ENCODE peak calls at places on chromosome 6, in six cellular contexts. B is tibial artery, O is neural progenitor cell, G is lower lobe of right lung, S is IMR-90, R is AG10803. Z is an unnamed sample.

GRCh38 chr6:134287863-134288537 is 29.9 kb downstream of the SGK1 start:
- DNase-seq in B (no peak), O (no peak), G (no peak), S (peak; percentile 74), R (no peak), Z (no peak)

GRCh38 chr6:87702589-87702945 is 534 bp upstream of the AKIRIN2 start:
- DNase-seq in B (no peak), O (peak; percentile 84), G (no peak), S (peak; percentile 76), R (peak; percentile 59), Z (no peak)

GRCh38 chr6:139473239-139473701 is 98.8 kb upstream of the CITED2 start:
- DNase-seq in B (no peak), O (peak; percentile 57), G (no peak), S (no peak), R (peak; percentile 20), Z (no peak)

GRCh38 chr6:141610741-141611140 is 522.0 kb upstream of the GJE1 start:
- DNase-seq in B (no peak), O (peak; percentile 13), G (peak; percentile 17), S (peak; percentile 51), R (peak; percentile 18), Z (no peak)

GRCh38 chr6:125787791-125788190 is 3.0 kb upstream of the NCOA7 start:
- DNase-seq in B (no peak), O (no peak), G (no peak), S (peak; percentile 54), R (peak; percentile 39), Z (no peak)

GRCh38 chr6:100426241-100426640 is 38.5 kb downstream of the SIM1 start:
- DNase-seq in B (no peak), O (no peak), G (no peak), S (no peak), R (peak; percentile 42), Z (no peak)

GRCh38 chr6:169417101-169417500 is 163.5 kb upstream of the THBS2 start:
- DNase-seq in B (no peak), O (no peak), G (no peak), S (no peak), R (no peak), Z (no peak)

GRCh38 chr6:162621246-162621645 is 106.3 kb downstream of the PRKN start:
- DNase-seq in B (no peak), O (peak; percentile 33), G (no peak), S (no peak), R (no peak), Z (no peak)

GRCh38 chr6:109296305-109296915 is 85.9 kb downstream of the CD164 start:
- DNase-seq in B (no peak), O (no peak), G (no peak), S (no peak), R (no peak), Z (no peak)

GRCh38 chr6:82057846-82058554 is 189.5 kb downstream of the IBTK start:
- DNase-seq in B (no peak), O (no peak), G (no peak), S (peak; percentile 57), R (peak; percentile 94), Z (no peak)

GRCh38 chr6:132161283-132161682 is 210.1 kb upstream of the CCN2 start:
- DNase-seq in B (no peak), O (peak; percentile 50), G (no peak), S (peak; percentile 80), R (peak; percentile 68), Z (no peak)

DNA sequence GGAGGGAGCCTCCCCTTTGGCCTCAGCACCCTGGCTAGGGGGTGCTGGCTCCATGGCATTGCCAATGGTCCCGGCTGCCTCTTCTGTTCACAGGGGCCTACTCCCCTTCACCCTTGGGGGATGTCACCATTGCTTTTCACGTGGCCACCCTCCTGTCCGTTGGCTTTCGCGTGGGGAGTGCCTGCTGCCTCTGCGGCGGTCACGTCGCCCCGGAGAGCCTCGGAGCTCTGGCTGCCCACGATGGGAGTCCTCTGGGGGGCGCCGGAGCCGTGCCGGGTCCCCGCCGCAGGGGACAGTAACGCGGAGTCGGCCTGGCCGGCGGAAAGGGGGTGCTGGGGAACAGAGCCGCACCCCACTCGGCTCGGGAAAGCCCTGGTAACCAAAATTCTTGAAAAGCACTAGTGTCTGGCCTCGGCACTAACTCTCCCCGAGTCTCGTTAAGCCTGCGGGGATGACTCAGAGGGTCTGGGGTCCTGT is 661 bp upstream of the HEBP2 start:
- DNase-seq in B (peak; percentile 74), O (peak; percentile 47), G (peak; percentile 65), S (no peak), R (no peak), Z (no peak)
- TF ChIP-seq CTCF in B (no peak), O (peak; percentile 31), G (peak; percentile 34), S (peak; percentile 26), R (peak; percentile 9), Z (no peak)

GRCh38 chr6:43645613-43645964 is 753 bp downstream of the RSPH9 start:
- DNase-seq in B (no peak), O (no peak), G (no peak), S (no peak), R (no peak), Z (no peak)

GRCh38 chr6:43648248-43648647 is 3.4 kb downstream of the RSPH9 start:
- DNase-seq in B (no peak), O (no peak), G (no peak), S (no peak), R (no peak), Z (no peak)

GRCh38 chr6:43647613-43648012 is 2.8 kb downstream of the RSPH9 start:
- DNase-seq in B (no peak), O (no peak), G (no peak), S (no peak), R (no peak), Z (no peak)

GRCh38 chr6:43639984-43640800 is 4.6 kb downstream of the MAD2L1BP start:
- DNase-seq in B (no peak), O (no peak), G (no peak), S (no peak), R (no peak), Z (no peak)

DNA sequence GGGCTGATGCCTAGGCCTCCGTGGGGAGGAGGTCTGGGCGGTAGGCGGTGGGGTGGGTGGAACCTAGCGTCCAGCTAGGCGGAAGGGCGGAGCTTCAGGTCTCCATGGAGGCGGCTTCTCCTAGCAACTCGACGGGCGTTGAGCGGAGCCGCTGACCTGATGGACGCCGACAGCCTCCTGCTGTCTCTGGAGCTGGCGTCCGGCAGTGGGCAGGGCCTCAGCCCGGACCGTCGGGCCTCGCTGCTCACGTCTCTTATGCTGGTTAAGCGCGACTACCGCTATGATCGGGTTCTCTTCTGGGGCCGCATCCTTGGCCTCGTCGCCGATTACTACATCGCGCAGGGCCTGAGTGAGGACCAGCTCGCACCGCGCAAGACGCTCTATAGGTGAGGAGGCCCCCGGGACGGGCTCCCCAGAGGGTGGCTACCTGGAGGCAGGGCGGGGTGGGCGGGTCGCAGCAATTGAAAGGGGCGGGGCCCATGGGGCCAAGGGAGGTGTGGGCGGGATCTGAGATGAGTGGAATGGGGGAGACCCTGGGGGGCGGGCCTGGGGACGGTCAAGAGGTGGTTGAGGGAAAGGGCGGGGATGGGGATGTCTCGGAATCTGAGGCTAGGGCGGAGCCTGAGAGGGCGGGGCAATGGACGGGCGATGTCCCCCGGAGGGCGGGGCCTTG is at the start of gene RSPH9:
- DNase-seq in B (peak; percentile 76), O (peak; percentile 97), G (peak; percentile 84), S (peak; percentile 44), R (peak; percentile 39), Z (no peak)
- H3K4me3 ChIP-seq in B (peak within 1 kb of the TSS; percentile 48), O (peak within 1 kb of the TSS; percentile 58), G (peak within 1 kb of the TSS; percentile 61), S (peak within 1 kb of the TSS; percentile 44), R (peak within 1 kb of the TSS; percentile 64), Z (peak within 1 kb of the TSS; percentile 30)

GRCh38 chr6:89122625-89123024 is 4.8 kb upstream of the SRSF12 start:
- DNase-seq in B (no peak), O (peak; percentile 38), G (no peak), S (peak; percentile 52), R (peak; percentile 23), Z (no peak)
- TF ChIP-seq CTCF in B (peak; percentile 61), O (peak; percentile 61), G (peak; percentile 15), S (peak; percentile 67), R (peak; percentile 55), Z (peak; percentile 49)

GRCh38 chr6:144266091-144266649 is 19.0 kb upstream of the UTRN start:
- DNase-seq in B (peak; percentile 80), O (peak; percentile 71), G (peak; percentile 60), S (peak; percentile 76), R (peak; percentile 79), Z (no peak)
- H3K4me3 ChIP-seq in B (no peak overlapping the region), O (peak overlapping the region; percentile 32), G (no peak overlapping the region), S (no peak overlapping the region), R (peak overlapping the region; percentile 10), Z (no peak overlapping the region)

GRCh38 chr6:33812669-33813068 is 8.9 kb upstream of the MLN start:
- DNase-seq in B (no peak), O (peak; percentile 94), G (peak; percentile 56), S (peak; percentile 55), R (peak; percentile 31), Z (no peak)
- TF ChIP-seq CTCF in B (no peak), O (peak; percentile 54), G (peak; percentile 20), S (peak; percentile 42), R (peak; percentile 45), Z (peak; percentile 36)

GRCh38 chr6:6002005-6002808 is 4.5 kb downstream of the NRN1 start:
- DNase-seq in B (no peak), O (peak; percentile 68), G (no peak), S (no peak), R (no peak), Z (no peak)

GRCh38 chr6:6001443-6001842 is 5.3 kb downstream of the NRN1 start:
- DNase-seq in B (no peak), O (no peak), G (no peak), S (no peak), R (no peak), Z (no peak)

GRCh38 chr6:5998741-5999687 is 7.7 kb downstream of the NRN1 start:
- DNase-seq in B (no peak), O (peak; percentile 75), G (no peak), S (no peak), R (peak; percentile 50), Z (no peak)

GRCh38 chr6:5998236-5998635 is 8.5 kb downstream of the NRN1 start:
- DNase-seq in B (no peak), O (peak; percentile 12), G (no peak), S (no peak), R (no peak), Z (no peak)

DNA sequence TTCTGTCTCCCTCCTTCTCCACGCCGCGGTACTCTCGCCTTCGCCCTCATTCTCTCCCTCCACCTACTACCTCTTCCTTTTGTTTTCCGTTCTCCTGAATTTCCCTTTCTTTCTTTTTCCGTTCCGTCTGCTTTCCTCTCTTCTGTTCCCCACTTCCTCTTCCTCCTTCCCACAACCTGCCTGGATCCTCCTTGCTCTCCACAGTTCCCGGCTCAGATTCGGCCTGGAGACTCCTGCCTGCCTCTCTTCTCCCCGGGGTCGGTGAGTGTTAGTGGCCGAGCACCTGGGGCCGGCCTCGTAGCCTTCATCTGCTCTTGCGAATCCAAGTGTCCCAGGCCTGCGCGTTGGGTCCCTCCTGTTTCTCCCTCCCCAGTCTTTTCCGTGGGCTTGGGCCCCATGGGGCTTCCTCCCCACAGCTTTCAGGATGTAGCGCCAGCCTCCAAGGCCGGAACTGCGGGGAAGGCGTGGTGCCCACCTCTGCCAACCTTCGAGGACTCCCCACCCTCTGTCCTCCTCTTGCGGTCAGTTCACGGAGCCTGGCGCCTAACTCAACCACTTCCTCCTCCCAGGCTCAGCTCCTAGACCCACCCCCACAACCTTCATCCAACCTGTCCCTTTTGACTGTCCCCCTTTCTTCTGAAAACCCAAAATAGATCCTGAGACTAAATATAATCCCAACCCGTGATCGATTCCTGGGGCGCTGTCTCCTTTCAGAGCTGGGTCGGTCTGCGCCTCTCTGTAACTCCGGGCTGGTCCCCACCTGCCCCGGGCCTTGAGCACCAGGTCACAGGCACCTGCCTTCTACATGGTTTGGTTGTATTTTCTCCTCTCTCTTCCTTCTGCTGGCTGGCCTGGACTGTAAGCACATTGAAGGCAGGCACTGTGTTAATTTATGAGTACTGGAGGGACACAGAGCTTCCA is 6.8 kb downstream of the NRN1 start:
- DNase-seq in B (no peak), O (peak; percentile 51), G (no peak), S (no peak), R (no peak), Z (no peak)
- H3K4me3 ChIP-seq in B (peak overlapping the region; percentile 38), O (peak overlapping the region; percentile 40), G (no peak overlapping the region), S (no peak overlapping the region), R (peak overlapping the region; percentile 51), Z (no peak overlapping the region)